ENCODE peak calls at places on chromosomes 2 and 18, in four cellular contexts. E is AG04449, W is sigmoid colon, U is WERI-Rb-1. S is an unnamed sample.

GRCh38 chr2:74921236-74921736 is 37.2 kb upstream of the POLE4 start:
- DNase-seq in U (no peak), W (no peak), E (no peak), S (no peak)

GRCh38 chr2:121454549-121455090 is 76.1 kb upstream of the RNU4ATAC start:
- DNase-seq in W (no peak), U (no peak), E (no peak), S (peak; percentile 84)

GRCh38 chr2:176291335-176291734 is 22.1 kb downstream of the MTX2 start:
- DNase-seq in U (no peak), E (no peak), W (no peak), S (no peak)

GRCh38 chr2:46297546-46298271 is 502 bp downstream of the EPAS1 start:
- DNase-seq in U (peak; percentile 72), W (peak; percentile 75), E (no peak), S (peak; percentile 26)

GRCh38 chr18:59990121-59990818 is 90.5 kb downstream of the PMAIP1 start:
- DNase-seq in W (no peak), E (no peak), U (no peak), S (no peak)

GRCh38 chr18:11533942-11534496 is 75.4 kb upstream of the SLC35G4 start:
- DNase-seq in W (no peak), E (no peak), U (no peak), S (no peak)

GRCh38 chr18:59172664-59173249 is 33.1 kb downstream of the SEC11C start:
- DNase-seq in E (no peak), U (no peak), W (no peak), S (no peak)

GRCh38 chr2:176177580-176178270 is 10.7 kb upstream of the HOXD1 start:
- DNase-seq in W (no peak), E (no peak), U (no peak), S (no peak)

GRCh38 chr2:69490486-69490885 is 53.3 kb upstream of the NFU1 start:
- DNase-seq in W (no peak), U (no peak), E (no peak), S (no peak)

GRCh38 chr18:32548688-32549087 is 78.0 kb upstream of the GAREM1 start:
- DNase-seq in W (no peak), U (peak; percentile 9), E (no peak), S (no peak)

GRCh38 chr18:8946046-8946838 is 156.3 kb upstream of the NDUFV2 start:
- DNase-seq in W (no peak), E (peak; percentile 97), U (no peak), S (peak; percentile 99)

GRCh38 chr2:109290887-109291675 is 162.1 kb downstream of the SH3RF3 start:
- DNase-seq in U (no peak), E (no peak), W (peak; percentile 72), S (no peak)

GRCh38 chr2:217611056-217611455 is 391.7 kb downstream of the TNS1 start:
- DNase-seq in W (no peak), E (no peak), U (no peak), S (no peak)

GRCh38 chr2:168460561-168460960 is 4.5 kb downstream of the CERS6 start:
- DNase-seq in U (no peak), E (no peak), W (no peak), S (no peak)

GRCh38 chr2:102238039-102238756 is 51.4 kb downstream of the IL1RL2 start:
- DNase-seq in E (no peak), W (peak; percentile 43), U (no peak), S (peak; percentile 59)

GRCh38 chr18:48708807-48709206 is 170.0 kb downstream of the CTIF start:
- DNase-seq in W (no peak), U (no peak), E (no peak), S (no peak)

GRCh38 chr2:74577448-74577847 is 22.9 kb downstream of the DOK1 start:
- DNase-seq in W (no peak), U (no peak), E (no peak), S (peak; percentile 43)

GRCh38 chr2:233775414-233775813 is 2.7 kb upstream of the MROH2A start:
- DNase-seq in W (no peak), U (no peak), E (no peak), S (no peak)

GRCh38 chr2:233953106-233953801 is 36.1 kb downstream of the TRPM8 start:
- DNase-seq in W (no peak), U (no peak), E (no peak), S (peak; percentile 30)

GRCh38 chr18:79047556-79048244 is 21.5 kb upstream of the ATP9B start:
- DNase-seq in U (no peak), E (no peak), W (no peak), S (no peak)

GRCh38 chr2:56008661-56009411 is 85.3 kb upstream of the EFEMP1 start:
- DNase-seq in E (peak; percentile 29), W (peak; percentile 86), U (peak; percentile 87), S (peak; percentile 83)

GRCh38 chr2:58644992-58645391 is 403.9 kb upstream of the FANCL start:
- DNase-seq in W (no peak), E (no peak), U (no peak), S (no peak)

GRCh38 chr2:43939695-43940094 is 56.1 kb downstream of the LRPPRC start:
- DNase-seq in U (no peak), E (no peak), W (no peak), S (no peak)

GRCh38 chr2:113283704-113284284 is 5.1 kb upstream of the PAX8 start:
- DNase-seq in E (peak; percentile 75), W (peak; percentile 82), U (no peak), S (peak; percentile 94)

GRCh38 chr2:98126061-98126460 is 39.1 kb downstream of the VWA3B start:
- DNase-seq in E (no peak), U (no peak), W (no peak), S (no peak)

GRCh38 chr2:40450066-40450841 is 1.6 kb downstream of the SLC8A1 start:
- DNase-seq in W (peak; percentile 67), E (no peak), U (no peak), S (peak; percentile 61)

GRCh38 chr18:40412410-40412809 is 1542.6 kb upstream of the PIK3C3 start:
- DNase-seq in U (no peak), E (no peak), W (no peak), S (no peak)

GRCh38 chr2:97714084-97714949 is 941 bp downstream of the ZAP70 start:
- DNase-seq in W (peak; percentile 27), E (no peak), U (peak; percentile 1), S (no peak)

GRCh38 chr2:38465789-38466127 is 88.7 kb upstream of the ATL2 start:
- DNase-seq in U (peak; percentile 58), W (no peak), E (no peak), S (peak; percentile 18)

GRCh38 chr18:77118256-77119090 is 14.1 kb downstream of the MBP start:
- DNase-seq in E (no peak), W (no peak), U (no peak), S (no peak)
- H3K4me3 ChIP-seq in E (no peak overlapping the region), W (no peak overlapping the region), U (no peak overlapping the region), S (no peak overlapping the region)

GRCh38 chr2:28594029-28594368 is 98.1 kb downstream of the PLB1 start:
- DNase-seq in E (no peak), W (no peak), U (no peak), S (no peak)
- H3K4me3 ChIP-seq in E (no peak overlapping the region), W (no peak overlapping the region), U (no peak overlapping the region), S (no peak overlapping the region)

GRCh38 chr18:1846640-1847039 is 724.7 kb downstream of the METTL4 start:
- DNase-seq in U (no peak), W (no peak), E (no peak), S (no peak)

GRCh38 chr18:1848716-1849115 is 722.6 kb downstream of the METTL4 start:
- DNase-seq in E (no peak), U (no peak), W (no peak), S (no peak)
- H3K4me3 ChIP-seq in E (no peak overlapping the region), U (no peak overlapping the region), W (no peak overlapping the region), S (no peak overlapping the region)

DNA sequence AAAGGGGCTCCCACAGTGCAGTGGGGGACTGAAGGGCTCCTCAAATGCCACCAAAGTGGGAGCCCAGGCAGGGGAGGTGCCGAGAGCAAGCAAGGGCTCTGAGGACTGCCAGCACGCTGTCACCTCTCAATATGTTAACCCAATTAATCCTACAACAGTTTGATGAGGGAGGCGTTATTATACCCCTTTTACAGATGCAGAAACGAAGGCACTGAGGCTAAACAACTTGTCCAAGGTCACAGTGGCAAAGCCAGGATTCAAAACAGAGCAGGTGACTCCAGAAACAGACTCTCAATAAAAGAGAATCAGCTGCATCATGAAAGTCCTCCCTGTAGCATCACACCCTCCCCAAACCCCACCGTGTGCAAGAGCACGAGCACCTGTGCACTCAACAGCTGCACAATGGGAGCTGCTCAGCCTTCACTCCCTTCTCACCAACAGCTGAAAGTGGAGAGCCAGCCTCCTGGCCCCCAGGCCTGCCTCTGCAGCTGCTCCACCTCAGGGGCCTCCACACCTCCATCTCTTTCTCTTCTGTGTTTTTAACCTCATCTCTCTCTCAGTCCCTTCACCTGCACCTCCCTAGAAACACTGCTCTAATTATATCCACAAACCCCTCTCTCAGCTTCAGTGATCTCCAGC is 8.1 kb downstream of the NPC1 start:
- DNase-seq in W (no peak), E (no peak), U (no peak), S (no peak)
- H3K4me3 ChIP-seq in W (no peak overlapping the region), E (no peak overlapping the region), U (no peak overlapping the region), S (no peak overlapping the region)

GRCh38 chr18:35481960-35482366 is 15.8 kb downstream of the INO80C start:
- DNase-seq in U (no peak), E (no peak), W (no peak), S (no peak)

GRCh38 chr18:35490894-35491688 is 6.7 kb downstream of the INO80C start:
- DNase-seq in E (no peak), U (no peak), W (no peak), S (no peak)

GRCh38 chr18:35489913-35490490 is 7.8 kb downstream of the INO80C start:
- DNase-seq in U (no peak), W (no peak), E (no peak), S (no peak)

GRCh38 chr18:35484034-35484433 is 13.7 kb downstream of the INO80C start:
- DNase-seq in W (no peak), E (no peak), U (no peak), S (no peak)

DNA sequence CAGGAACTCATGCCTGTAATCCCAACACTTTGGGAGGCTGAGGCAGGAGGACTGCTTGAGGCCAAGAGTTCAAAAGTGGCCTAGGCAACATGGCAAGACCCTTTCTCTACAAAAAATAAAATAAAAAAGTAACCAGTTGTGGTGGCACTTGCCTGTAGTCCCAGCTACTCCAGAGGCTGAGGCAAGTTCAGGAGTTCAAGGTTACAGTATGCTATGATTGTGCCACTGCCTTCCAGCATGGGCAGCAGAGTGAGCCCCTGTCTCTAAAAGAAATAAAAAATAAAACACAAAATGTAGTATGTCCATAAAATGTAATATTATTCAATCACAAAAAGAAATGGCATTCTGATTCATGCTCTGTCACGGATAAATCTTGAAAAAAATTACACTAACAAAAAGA is 11.9 kb downstream of the INO80C start:
- DNase-seq in E (no peak), W (no peak), U (no peak), S (no peak)
- H3K4me3 ChIP-seq in E (no peak overlapping the region), W (no peak overlapping the region), U (no peak overlapping the region), S (no peak overlapping the region)

S was measured in AG10803.